ENCODE peak calls at places on chromosome 19, in ten cellular contexts. One of them, this sample, is unnamed.

GRCh38 chr19:52138614-52139290 is 986 bp downstream of the ZNF616 start:
- DNase-seq in MCF 10A: peak
- DNase-seq in uterus: peak
- DNase-seq in endothelial cell: peak
- DNase-seq in ovary: peak
- DNase-seq in brain microvascular endothelial cell: peak
- DNase-seq in stomach: no peak
- DNase-seq in mammary epithelial cell: no peak
- DNase-seq in heart left ventricle: peak
- DNase-seq in GM20000: peak
- DNase-seq in this sample: peak

GRCh38 chr19:32339988-32340874 is 5.2 kb upstream of the ZNF507 start:
- DNase-seq in MCF 10A: peak
- DNase-seq in uterus: peak
- DNase-seq in endothelial cell: peak
- DNase-seq in ovary: no peak
- DNase-seq in brain microvascular endothelial cell: peak
- DNase-seq in stomach: peak
- DNase-seq in mammary epithelial cell: no peak
- DNase-seq in heart left ventricle: peak
- DNase-seq in GM20000: peak
- DNase-seq in this sample: peak

GRCh38 chr19:1856345-1856697 is 7.1 kb downstream of the KLF16 start:
- DNase-seq in MCF 10A: no peak
- DNase-seq in uterus: no peak
- DNase-seq in endothelial cell: no peak
- DNase-seq in ovary: no peak
- DNase-seq in brain microvascular endothelial cell: no peak
- DNase-seq in stomach: no peak
- DNase-seq in mammary epithelial cell: no peak
- DNase-seq in heart left ventricle: no peak
- DNase-seq in GM20000: no peak
- DNase-seq in this sample: no peak

GRCh38 chr19:44718441-44719261 is 19.7 kb downstream of the CEACAM16 start:
- DNase-seq in MCF 10A: peak
- DNase-seq in uterus: peak
- DNase-seq in endothelial cell: peak
- DNase-seq in ovary: peak
- DNase-seq in brain microvascular endothelial cell: no peak
- DNase-seq in stomach: peak
- DNase-seq in mammary epithelial cell: no peak
- DNase-seq in heart left ventricle: peak
- DNase-seq in GM20000: no peak
- DNase-seq in this sample: peak

GRCh38 chr19:42022616-42023015 is 28.6 kb upstream of the ATP1A3 start:
- DNase-seq in MCF 10A: no peak
- DNase-seq in uterus: no peak
- DNase-seq in endothelial cell: no peak
- DNase-seq in ovary: no peak
- DNase-seq in brain microvascular endothelial cell: no peak
- DNase-seq in stomach: no peak
- DNase-seq in mammary epithelial cell: no peak
- DNase-seq in heart left ventricle: no peak
- DNase-seq in GM20000: no peak
- DNase-seq in this sample: no peak

GRCh38 chr19:47729468-47729798 is 15.9 kb upstream of the NOP53 start:
- DNase-seq in MCF 10A: peak
- DNase-seq in uterus: peak
- DNase-seq in endothelial cell: peak
- DNase-seq in ovary: peak
- DNase-seq in brain microvascular endothelial cell: no peak
- DNase-seq in stomach: peak
- DNase-seq in mammary epithelial cell: peak
- DNase-seq in heart left ventricle: peak
- DNase-seq in GM20000: no peak
- DNase-seq in this sample: no peak

GRCh38 chr19:4911314-4911713 is 2.0 kb downstream of the UHRF1 start:
- DNase-seq in MCF 10A: peak
- DNase-seq in uterus: no peak
- DNase-seq in endothelial cell: no peak
- DNase-seq in ovary: no peak
- DNase-seq in brain microvascular endothelial cell: peak
- DNase-seq in stomach: no peak
- DNase-seq in mammary epithelial cell: no peak
- DNase-seq in heart left ventricle: no peak
- DNase-seq in GM20000: no peak
- DNase-seq in this sample: no peak

GRCh38 chr19:56687036-56687435 is 15.5 kb upstream of the ZNF835 start:
- DNase-seq in MCF 10A: no peak
- DNase-seq in uterus: no peak
- DNase-seq in endothelial cell: no peak
- DNase-seq in ovary: no peak
- DNase-seq in brain microvascular endothelial cell: no peak
- DNase-seq in stomach: no peak
- DNase-seq in mammary epithelial cell: no peak
- DNase-seq in heart left ventricle: no peak
- DNase-seq in GM20000: no peak
- DNase-seq in this sample: no peak

GRCh38 chr19:55681131-55682087 is 6.4 kb downstream of the EPN1 start:
- DNase-seq in MCF 10A: no peak
- DNase-seq in uterus: no peak
- DNase-seq in endothelial cell: no peak
- DNase-seq in ovary: peak
- DNase-seq in brain microvascular endothelial cell: no peak
- DNase-seq in stomach: no peak
- DNase-seq in mammary epithelial cell: no peak
- DNase-seq in heart left ventricle: no peak
- DNase-seq in GM20000: no peak
- DNase-seq in this sample: no peak

GRCh38 chr19:43662487-43662886 is 7.5 kb downstream of the PLAUR start:
- DNase-seq in MCF 10A: peak
- DNase-seq in uterus: no peak
- DNase-seq in endothelial cell: no peak
- DNase-seq in ovary: no peak
- DNase-seq in brain microvascular endothelial cell: no peak
- DNase-seq in stomach: no peak
- DNase-seq in mammary epithelial cell: no peak
- DNase-seq in heart left ventricle: no peak
- DNase-seq in GM20000: no peak
- DNase-seq in this sample: no peak

GRCh38 chr19:12938536-12939291 is at the start of gene CALR:
- DNase-seq in MCF 10A: no peak
- DNase-seq in uterus: no peak
- DNase-seq in endothelial cell: no peak
- DNase-seq in ovary: no peak
- DNase-seq in brain microvascular endothelial cell: no peak
- DNase-seq in stomach: no peak
- DNase-seq in mammary epithelial cell: peak
- DNase-seq in heart left ventricle: no peak
- DNase-seq in GM20000: no peak
- DNase-seq in this sample: no peak
- TF ChIP-seq CTCF in MCF 10A: no peak
- TF ChIP-seq CTCF in uterus: no peak
- TF ChIP-seq CTCF in endothelial cell: no peak
- TF ChIP-seq CTCF in ovary: peak
- TF ChIP-seq CTCF in brain microvascular endothelial cell: peak
- TF ChIP-seq CTCF in stomach: no peak
- TF ChIP-seq CTCF in mammary epithelial cell: no peak
- TF ChIP-seq CTCF in heart left ventricle: no peak
- TF ChIP-seq CTCF in GM20000: no peak
- TF ChIP-seq CTCF in this sample: no peak

GRCh38 chr19:12346896-12347295 is 13.5 kb upstream of the ZNF563 start:
- DNase-seq in MCF 10A: no peak
- DNase-seq in uterus: no peak
- DNase-seq in endothelial cell: no peak
- DNase-seq in ovary: no peak
- DNase-seq in brain microvascular endothelial cell: no peak
- DNase-seq in stomach: no peak
- DNase-seq in mammary epithelial cell: no peak
- DNase-seq in heart left ventricle: no peak
- DNase-seq in GM20000: no peak
- DNase-seq in this sample: no peak
- TF ChIP-seq CTCF in MCF 10A: no peak
- TF ChIP-seq CTCF in uterus: no peak
- TF ChIP-seq CTCF in endothelial cell: no peak
- TF ChIP-seq CTCF in ovary: no peak
- TF ChIP-seq CTCF in brain microvascular endothelial cell: no peak
- TF ChIP-seq CTCF in stomach: no peak
- TF ChIP-seq CTCF in mammary epithelial cell: no peak
- TF ChIP-seq CTCF in heart left ventricle: no peak
- TF ChIP-seq CTCF in GM20000: no peak
- TF ChIP-seq CTCF in this sample: no peak

GRCh38 chr19:10820173-10820572 is 15.8 kb downstream of the TMED1 start:
- DNase-seq in MCF 10A: no peak
- DNase-seq in uterus: no peak
- DNase-seq in endothelial cell: no peak
- DNase-seq in ovary: no peak
- DNase-seq in brain microvascular endothelial cell: no peak
- DNase-seq in stomach: no peak
- DNase-seq in mammary epithelial cell: no peak
- DNase-seq in heart left ventricle: no peak
- DNase-seq in GM20000: no peak
- DNase-seq in this sample: no peak
- TF ChIP-seq CTCF in MCF 10A: no peak
- TF ChIP-seq CTCF in uterus: no peak
- TF ChIP-seq CTCF in endothelial cell: no peak
- TF ChIP-seq CTCF in ovary: no peak
- TF ChIP-seq CTCF in brain microvascular endothelial cell: peak
- TF ChIP-seq CTCF in stomach: no peak
- TF ChIP-seq CTCF in mammary epithelial cell: no peak
- TF ChIP-seq CTCF in heart left ventricle: no peak
- TF ChIP-seq CTCF in GM20000: no peak
- TF ChIP-seq CTCF in this sample: no peak

GRCh38 chr19:807627-808175 is 10.4 kb downstream of the PTBP1 start:
- DNase-seq in MCF 10A: no peak
- DNase-seq in uterus: no peak
- DNase-seq in endothelial cell: no peak
- DNase-seq in ovary: no peak
- DNase-seq in brain microvascular endothelial cell: no peak
- DNase-seq in stomach: no peak
- DNase-seq in mammary epithelial cell: no peak
- DNase-seq in heart left ventricle: peak
- DNase-seq in GM20000: no peak
- DNase-seq in this sample: no peak
- TF ChIP-seq CTCF in MCF 10A: no peak
- TF ChIP-seq CTCF in uterus: no peak
- TF ChIP-seq CTCF in endothelial cell: no peak
- TF ChIP-seq CTCF in ovary: no peak
- TF ChIP-seq CTCF in brain microvascular endothelial cell: no peak
- TF ChIP-seq CTCF in stomach: no peak
- TF ChIP-seq CTCF in mammary epithelial cell: no peak
- TF ChIP-seq CTCF in heart left ventricle: no peak
- TF ChIP-seq CTCF in GM20000: no peak
- TF ChIP-seq CTCF in this sample: no peak

This sample was measured in nephron progenitor cell.